ENCODE peak calls at places on chromosomes 7 and 10, in ten cellular contexts. One of them, this sample, is unnamed.
A peak's percentile ranks its signal among the peaks of the same experiment; 100 is the strongest.

GRCh38 chr10:99850041-99850766 is 67.8 kb downstream of the ABCC2 start:
- DNase-seq in astrocyte of the cerebellum: no peak
- DNase-seq in neural crest cell: no peak
- DNase-seq in B cell: no peak
- DNase-seq in IMR-90: no peak
- DNase-seq in AG09309: no peak
- DNase-seq in fibroblast of lung: no peak
- DNase-seq in AG10803: no peak
- DNase-seq in transverse colon: no peak
- DNase-seq in HCT116: no peak
- DNase-seq in this sample: no peak

GRCh38 chr10:72039377-72039776 is 49.0 kb downstream of the SPOCK2 start:
- DNase-seq in transverse colon: no peak
- DNase-seq in B cell: no peak
- DNase-seq in neural crest cell: no peak
- DNase-seq in IMR-90: no peak
- DNase-seq in astrocyte of the cerebellum: no peak
- DNase-seq in HCT116: no peak
- DNase-seq in fibroblast of lung: no peak
- DNase-seq in AG10803: no peak
- DNase-seq in AG09309: no peak
- DNase-seq in this sample: no peak

GRCh38 chr10:12656518-12657142 is 307.3 kb downstream of the CAMK1D start:
- DNase-seq in AG09309: peak; percentile 35
- DNase-seq in AG10803: peak; percentile 66
- DNase-seq in fibroblast of lung: peak; percentile 81
- DNase-seq in HCT116: peak; percentile 48
- DNase-seq in neural crest cell: no peak
- DNase-seq in astrocyte of the cerebellum: peak; percentile 39
- DNase-seq in B cell: peak; percentile 54
- DNase-seq in IMR-90: peak; percentile 75
- DNase-seq in transverse colon: no peak
- DNase-seq in this sample: peak; percentile 32

GRCh38 chr7:28955723-28956607 is 2.2 kb downstream of the TRIL start:
- DNase-seq in IMR-90: peak; percentile 4
- DNase-seq in AG10803: no peak
- DNase-seq in astrocyte of the cerebellum: no peak
- DNase-seq in transverse colon: peak; percentile 88
- DNase-seq in AG09309: no peak
- DNase-seq in HCT116: no peak
- DNase-seq in B cell: no peak
- DNase-seq in fibroblast of lung: peak; percentile 27
- DNase-seq in neural crest cell: peak; percentile 70
- DNase-seq in this sample: no peak

GRCh38 chr10:119339099-119339498 is 131.7 kb downstream of the GRK5 start:
- DNase-seq in AG09309: no peak
- DNase-seq in transverse colon: no peak
- DNase-seq in AG10803: no peak
- DNase-seq in HCT116: no peak
- DNase-seq in IMR-90: no peak
- DNase-seq in neural crest cell: no peak
- DNase-seq in fibroblast of lung: no peak
- DNase-seq in B cell: no peak
- DNase-seq in astrocyte of the cerebellum: no peak
- DNase-seq in this sample: no peak

GRCh38 chr10:110200518-110200917 is 6.9 kb upstream of the MXI1 start:
- DNase-seq in neural crest cell: no peak
- DNase-seq in AG10803: no peak
- DNase-seq in B cell: no peak
- DNase-seq in HCT116: no peak
- DNase-seq in fibroblast of lung: no peak
- DNase-seq in transverse colon: no peak
- DNase-seq in AG09309: no peak
- DNase-seq in astrocyte of the cerebellum: no peak
- DNase-seq in IMR-90: no peak
- DNase-seq in this sample: no peak

GRCh38 chr10:4947039-4947634 is 16.1 kb upstream of the AKR1C1 start:
- DNase-seq in AG10803: peak; percentile 60
- DNase-seq in IMR-90: peak; percentile 71
- DNase-seq in HCT116: no peak
- DNase-seq in neural crest cell: no peak
- DNase-seq in transverse colon: no peak
- DNase-seq in B cell: no peak
- DNase-seq in fibroblast of lung: peak; percentile 82
- DNase-seq in astrocyte of the cerebellum: no peak
- DNase-seq in AG09309: no peak
- DNase-seq in this sample: no peak

GRCh38 chr7:151999337-152000090 is 26.0 kb upstream of the GALNT11 start:
- DNase-seq in B cell: no peak
- DNase-seq in transverse colon: no peak
- DNase-seq in AG09309: peak; percentile 13
- DNase-seq in AG10803: peak; percentile 40
- DNase-seq in astrocyte of the cerebellum: no peak
- DNase-seq in IMR-90: peak; percentile 5
- DNase-seq in neural crest cell: no peak
- DNase-seq in HCT116: no peak
- DNase-seq in fibroblast of lung: peak; percentile 44
- DNase-seq in this sample: no peak

GRCh38 chr10:73907841-73908517 is 3.0 kb upstream of the PLAU start:
- DNase-seq in fibroblast of lung: no peak
- DNase-seq in IMR-90: peak; percentile 61
- DNase-seq in AG10803: peak; percentile 78
- DNase-seq in B cell: no peak
- DNase-seq in astrocyte of the cerebellum: no peak
- DNase-seq in neural crest cell: no peak
- DNase-seq in AG09309: no peak
- DNase-seq in transverse colon: peak; percentile 22
- DNase-seq in HCT116: no peak
- DNase-seq in this sample: no peak

GRCh38 chr10:114068054-114068707 is 24.5 kb downstream of the ADRB1 start:
- DNase-seq in astrocyte of the cerebellum: peak; percentile 11
- DNase-seq in AG09309: no peak
- DNase-seq in transverse colon: no peak
- DNase-seq in IMR-90: no peak
- DNase-seq in HCT116: no peak
- DNase-seq in neural crest cell: no peak
- DNase-seq in fibroblast of lung: no peak
- DNase-seq in AG10803: peak; percentile 19
- DNase-seq in B cell: no peak
- DNase-seq in this sample: no peak

GRCh38 chr10:96371356-96371755 is 12.6 kb upstream of the OPALIN start:
- DNase-seq in neural crest cell: no peak
- DNase-seq in IMR-90: no peak
- DNase-seq in AG10803: no peak
- DNase-seq in transverse colon: no peak
- DNase-seq in fibroblast of lung: no peak
- DNase-seq in AG09309: no peak
- DNase-seq in B cell: no peak
- DNase-seq in astrocyte of the cerebellum: no peak
- DNase-seq in HCT116: no peak
- DNase-seq in this sample: no peak

GRCh38 chr10:28939352-28940157 is 262.2 kb downstream of the BAMBI start:
- DNase-seq in astrocyte of the cerebellum: peak; percentile 63
- DNase-seq in neural crest cell: peak; percentile 71
- DNase-seq in fibroblast of lung: peak; percentile 77
- DNase-seq in HCT116: no peak
- DNase-seq in transverse colon: peak; percentile 23
- DNase-seq in AG09309: peak; percentile 34
- DNase-seq in AG10803: peak; percentile 70
- DNase-seq in IMR-90: peak; percentile 66
- DNase-seq in B cell: no peak
- DNase-seq in this sample: no peak

GRCh38 chr7:94403546-94403945 is 8.9 kb downstream of the COL1A2 start:
- DNase-seq in neural crest cell: no peak
- DNase-seq in IMR-90: no peak
- DNase-seq in B cell: no peak
- DNase-seq in astrocyte of the cerebellum: no peak
- DNase-seq in transverse colon: no peak
- DNase-seq in HCT116: no peak
- DNase-seq in fibroblast of lung: no peak
- DNase-seq in AG09309: no peak
- DNase-seq in AG10803: peak; percentile 56
- DNase-seq in this sample: no peak

GRCh38 chr7:81154565-81154964 is 235.7 kb upstream of the SEMA3C start:
- DNase-seq in AG09309: no peak
- DNase-seq in AG10803: no peak
- DNase-seq in HCT116: no peak
- DNase-seq in IMR-90: no peak
- DNase-seq in fibroblast of lung: no peak
- DNase-seq in astrocyte of the cerebellum: no peak
- DNase-seq in transverse colon: no peak
- DNase-seq in B cell: no peak
- DNase-seq in neural crest cell: no peak
- DNase-seq in this sample: no peak

GRCh38 chr10:78861456-78862327 is 207.1 kb upstream of the ZMIZ1 start:
- DNase-seq in fibroblast of lung: no peak
- DNase-seq in AG09309: no peak
- DNase-seq in IMR-90: no peak
- DNase-seq in AG10803: no peak
- DNase-seq in transverse colon: no peak
- DNase-seq in HCT116: no peak
- DNase-seq in neural crest cell: no peak
- DNase-seq in B cell: no peak
- DNase-seq in astrocyte of the cerebellum: no peak
- DNase-seq in this sample: no peak

GRCh38 chr7:94289071-94289470 is 105.6 kb upstream of the COL1A2 start:
- DNase-seq in fibroblast of lung: peak; percentile 92
- DNase-seq in HCT116: peak; percentile 81
- DNase-seq in IMR-90: peak; percentile 91
- DNase-seq in transverse colon: peak; percentile 48
- DNase-seq in AG10803: peak; percentile 90
- DNase-seq in B cell: no peak
- DNase-seq in AG09309: peak; percentile 73
- DNase-seq in neural crest cell: peak; percentile 59
- DNase-seq in astrocyte of the cerebellum: peak; percentile 87
- DNase-seq in this sample: peak; percentile 74

GRCh38 chr7:102834999-102835398 is 77.8 kb upstream of the LRRC17 start:
- DNase-seq in B cell: no peak
- DNase-seq in AG10803: peak; percentile 72
- DNase-seq in neural crest cell: no peak
- DNase-seq in AG09309: no peak
- DNase-seq in fibroblast of lung: peak; percentile 79
- DNase-seq in HCT116: peak; percentile 60
- DNase-seq in astrocyte of the cerebellum: peak; percentile 72
- DNase-seq in IMR-90: peak; percentile 91
- DNase-seq in transverse colon: no peak
- DNase-seq in this sample: no peak

GRCh38 chr7:120874016-120874415 is 16.1 kb upstream of the TSPAN12 start:
- DNase-seq in transverse colon: no peak
- DNase-seq in astrocyte of the cerebellum: no peak
- DNase-seq in IMR-90: no peak
- DNase-seq in B cell: no peak
- DNase-seq in AG09309: no peak
- DNase-seq in fibroblast of lung: no peak
- DNase-seq in neural crest cell: no peak
- DNase-seq in AG10803: no peak
- DNase-seq in HCT116: no peak
- DNase-seq in this sample: no peak
- TF ChIP-seq CTCF in transverse colon: no peak
- TF ChIP-seq CTCF in astrocyte of the cerebellum: no peak
- TF ChIP-seq CTCF in IMR-90: no peak
- TF ChIP-seq CTCF in B cell: no peak
- TF ChIP-seq CTCF in AG09309: no peak
- TF ChIP-seq CTCF in fibroblast of lung: no peak
- TF ChIP-seq CTCF in neural crest cell: no peak
- TF ChIP-seq CTCF in AG10803: no peak
- TF ChIP-seq CTCF in HCT116: no peak
- TF ChIP-seq CTCF in this sample: no peak

GRCh38 chr10:98459385-98459784 is 12.7 kb upstream of the HPS1 start:
- DNase-seq in fibroblast of lung: no peak
- DNase-seq in AG09309: no peak
- DNase-seq in transverse colon: no peak
- DNase-seq in HCT116: no peak
- DNase-seq in neural crest cell: no peak
- DNase-seq in astrocyte of the cerebellum: no peak
- DNase-seq in AG10803: no peak
- DNase-seq in B cell: no peak
- DNase-seq in IMR-90: no peak
- DNase-seq in this sample: no peak

GRCh38 chr10:98457762-98458161 is 11.0 kb upstream of the HPS1 start:
- DNase-seq in neural crest cell: no peak
- DNase-seq in HCT116: no peak
- DNase-seq in AG09309: no peak
- DNase-seq in fibroblast of lung: no peak
- DNase-seq in astrocyte of the cerebellum: no peak
- DNase-seq in AG10803: no peak
- DNase-seq in transverse colon: no peak
- DNase-seq in IMR-90: no peak
- DNase-seq in B cell: no peak
- DNase-seq in this sample: no peak

GRCh38 chr10:98456688-98457482 is 10.2 kb upstream of the HPS1 start:
- DNase-seq in fibroblast of lung: no peak
- DNase-seq in AG10803: no peak
- DNase-seq in HCT116: no peak
- DNase-seq in IMR-90: no peak
- DNase-seq in astrocyte of the cerebellum: no peak
- DNase-seq in B cell: no peak
- DNase-seq in neural crest cell: no peak
- DNase-seq in transverse colon: no peak
- DNase-seq in AG09309: no peak
- DNase-seq in this sample: no peak

GRCh38 chr10:98458812-98459211 is 12.1 kb upstream of the HPS1 start:
- DNase-seq in AG09309: no peak
- DNase-seq in transverse colon: no peak
- DNase-seq in AG10803: no peak
- DNase-seq in neural crest cell: no peak
- DNase-seq in HCT116: no peak
- DNase-seq in IMR-90: no peak
- DNase-seq in fibroblast of lung: no peak
- DNase-seq in B cell: no peak
- DNase-seq in astrocyte of the cerebellum: no peak
- DNase-seq in this sample: no peak

GRCh38 chr10:98456043-98456570 is 9.4 kb upstream of the HPS1 start:
- DNase-seq in astrocyte of the cerebellum: no peak
- DNase-seq in AG10803: no peak
- DNase-seq in HCT116: no peak
- DNase-seq in B cell: no peak
- DNase-seq in neural crest cell: no peak
- DNase-seq in fibroblast of lung: no peak
- DNase-seq in transverse colon: no peak
- DNase-seq in IMR-90: no peak
- DNase-seq in AG09309: no peak
- DNase-seq in this sample: no peak
- TF ChIP-seq CTCF in astrocyte of the cerebellum: no peak
- TF ChIP-seq CTCF in AG10803: no peak
- TF ChIP-seq CTCF in HCT116: no peak
- TF ChIP-seq CTCF in B cell: no peak
- TF ChIP-seq CTCF in neural crest cell: no peak
- TF ChIP-seq CTCF in fibroblast of lung: no peak
- TF ChIP-seq CTCF in transverse colon: no peak
- TF ChIP-seq CTCF in IMR-90: no peak
- TF ChIP-seq CTCF in AG09309: no peak
- TF ChIP-seq CTCF in this sample: no peak

GRCh38 chr7:50119815-50120637 is 27.0 kb upstream of the ZPBP start:
- DNase-seq in IMR-90: no peak
- DNase-seq in astrocyte of the cerebellum: no peak
- DNase-seq in AG10803: no peak
- DNase-seq in neural crest cell: no peak
- DNase-seq in HCT116: no peak
- DNase-seq in B cell: peak; percentile 64
- DNase-seq in transverse colon: no peak
- DNase-seq in fibroblast of lung: no peak
- DNase-seq in AG09309: no peak
- DNase-seq in this sample: no peak
- TF ChIP-seq CTCF in IMR-90: no peak
- TF ChIP-seq CTCF in astrocyte of the cerebellum: no peak
- TF ChIP-seq CTCF in AG10803: no peak
- TF ChIP-seq CTCF in neural crest cell: peak; percentile 37
- TF ChIP-seq CTCF in HCT116: peak; percentile 73
- TF ChIP-seq CTCF in B cell: peak; percentile 69
- TF ChIP-seq CTCF in transverse colon: no peak
- TF ChIP-seq CTCF in fibroblast of lung: no peak
- TF ChIP-seq CTCF in AG09309: no peak
- TF ChIP-seq CTCF in this sample: no peak

GRCh38 chr10:6618340-6618739 is 38.3 kb upstream of the PRKCQ start:
- DNase-seq in AG09309: no peak
- DNase-seq in IMR-90: no peak
- DNase-seq in fibroblast of lung: no peak
- DNase-seq in astrocyte of the cerebellum: no peak
- DNase-seq in transverse colon: no peak
- DNase-seq in HCT116: no peak
- DNase-seq in AG10803: no peak
- DNase-seq in neural crest cell: no peak
- DNase-seq in B cell: no peak
- DNase-seq in this sample: no peak
- TF ChIP-seq CTCF in AG09309: no peak
- TF ChIP-seq CTCF in IMR-90: no peak
- TF ChIP-seq CTCF in fibroblast of lung: no peak
- TF ChIP-seq CTCF in astrocyte of the cerebellum: no peak
- TF ChIP-seq CTCF in transverse colon: no peak
- TF ChIP-seq CTCF in HCT116: no peak
- TF ChIP-seq CTCF in AG10803: no peak
- TF ChIP-seq CTCF in neural crest cell: no peak
- TF ChIP-seq CTCF in B cell: no peak
- TF ChIP-seq CTCF in this sample: no peak

This sample was measured in AG09319.